ENCODE peak calls at places on chromosome 18, in five cellular contexts. E, B, D, Q and Z are unnamed samples.

GRCh38 chr18:26655614-26656400 is 107.5 kb upstream of the KCTD1 start:
- DNase-seq in B (peak; percentile 39), D (peak; percentile 85), E (peak; percentile 68), Q (peak; percentile 76), Z (peak; percentile 64)

GRCh38 chr18:8337216-8337615 is 272.0 kb upstream of the RAB12 start:
- DNase-seq in B (no peak), E (no peak), Q (no peak), D (no peak), Z (no peak)

GRCh38 chr18:74836296-74837139 is 238.8 kb downstream of the ZNF407 start:
- DNase-seq in B (no peak), D (peak; percentile 55), Q (peak; percentile 20), E (peak; percentile 48), Z (no peak)

GRCh38 chr18:33733376-33733775 is 155.4 kb downstream of the ASXL3 start:
- DNase-seq in D (no peak), E (no peak), Q (no peak), B (no peak), Z (no peak)

GRCh38 chr18:31612124-31612523 is 20.4 kb downstream of the TTR start:
- DNase-seq in Q (no peak), B (no peak), E (no peak), D (peak; percentile 29), Z (no peak)

GRCh38 chr18:77087391-77088141 is 45.0 kb downstream of the MBP start:
- DNase-seq in E (peak; percentile 58), Q (peak; percentile 73), D (peak; percentile 68), B (no peak), Z (no peak)

GRCh38 chr18:13366131-13366530 is 147.6 kb downstream of the LDLRAD4 start:
- DNase-seq in E (no peak), Q (peak; percentile 32), D (no peak), B (no peak), Z (no peak)

GRCh38 chr18:55100817-55101457 is 141.7 kb upstream of the CCDC68 start:
- DNase-seq in D (no peak), E (no peak), Q (no peak), B (no peak), Z (no peak)

GRCh38 chr18:58978916-58979315 is 114.2 kb downstream of the ZNF532 start:
- DNase-seq in E (no peak), B (no peak), Q (no peak), D (no peak), Z (no peak)

GRCh38 chr18:12652861-12653401 is 5.0 kb downstream of the SPIRE1 start:
- DNase-seq in D (no peak), B (no peak), Q (peak; percentile 24), E (no peak), Z (no peak)

GRCh38 chr18:3458952-3459853 is 9.2 kb downstream of the TGIF1 start:
- DNase-seq in B (no peak), E (no peak), Q (no peak), D (no peak), Z (no peak)

GRCh38 chr18:3455938-3456685 is 6.1 kb downstream of the TGIF1 start:
- DNase-seq in Q (no peak), E (no peak), D (no peak), B (no peak), Z (no peak)

GRCh38 chr18:3458378-3458777 is 8.4 kb downstream of the TGIF1 start:
- DNase-seq in B (no peak), D (no peak), Q (no peak), E (no peak), Z (no peak)

GRCh38 chr18:3456686-3457069 is 6.7 kb downstream of the TGIF1 start:
- DNase-seq in D (no peak), Q (no peak), E (no peak), B (no peak), Z (no peak)

GRCh38 chr18:3457261-3457724 is 7.3 kb downstream of the TGIF1 start:
- DNase-seq in D (no peak), E (no peak), Q (no peak), B (no peak), Z (no peak)
- H3K4me3 ChIP-seq in D (no peak overlapping the region), E (no peak overlapping the region), Q (no peak overlapping the region), B (no peak overlapping the region), Z (no peak overlapping the region)

GRCh38 chr18:28088477-28088876 is 88.5 kb downstream of the CDH2 start:
- DNase-seq in B (no peak), D (peak; percentile 72), Q (peak; percentile 54), E (no peak), Z (no peak)
- H3K4me1 ChIP-seq in B (no peaks in the 10 kb centered on the region), D (peaks cover 69% of the 10 kb centered on the region), Q (peaks cover 94% of the 10 kb centered on the region), E (no peaks in the 10 kb centered on the region), Z (peaks cover 58% of the 10 kb centered on the region)

GRCh38 chr18:51053822-51054221 is 23.8 kb downstream of the SMAD4 start:
- DNase-seq in E (no peak), B (no peak), D (no peak), Q (no peak), Z (no peak)

GRCh38 chr18:51051105-51051712 is 21.2 kb downstream of the SMAD4 start:
- DNase-seq in B (no peak), Q (peak; percentile 81), D (peak; percentile 66), E (no peak), Z (peak; percentile 75)

GRCh38 chr18:51044928-51045587 is 15.0 kb downstream of the SMAD4 start:
- DNase-seq in B (no peak), Q (peak; percentile 50), E (no peak), D (no peak), Z (no peak)

GRCh38 chr18:51049137-51049536 is 19.1 kb downstream of the SMAD4 start:
- DNase-seq in B (no peak), E (no peak), D (no peak), Q (no peak), Z (peak; percentile 94)

GRCh38 chr18:51048190-51048589 is 18.2 kb downstream of the SMAD4 start:
- DNase-seq in D (no peak), Q (no peak), E (no peak), B (no peak), Z (no peak)
- H3K36me3 ChIP-seq in D (peaks cover 19% of the 10 kb centered on the region), Q (peaks cover 22% of the 10 kb centered on the region), E (peaks cover 11% of the 10 kb centered on the region), B (peaks cover 21% of the 10 kb centered on the region), Z (peaks cover 5% of the 10 kb centered on the region)

DNA sequence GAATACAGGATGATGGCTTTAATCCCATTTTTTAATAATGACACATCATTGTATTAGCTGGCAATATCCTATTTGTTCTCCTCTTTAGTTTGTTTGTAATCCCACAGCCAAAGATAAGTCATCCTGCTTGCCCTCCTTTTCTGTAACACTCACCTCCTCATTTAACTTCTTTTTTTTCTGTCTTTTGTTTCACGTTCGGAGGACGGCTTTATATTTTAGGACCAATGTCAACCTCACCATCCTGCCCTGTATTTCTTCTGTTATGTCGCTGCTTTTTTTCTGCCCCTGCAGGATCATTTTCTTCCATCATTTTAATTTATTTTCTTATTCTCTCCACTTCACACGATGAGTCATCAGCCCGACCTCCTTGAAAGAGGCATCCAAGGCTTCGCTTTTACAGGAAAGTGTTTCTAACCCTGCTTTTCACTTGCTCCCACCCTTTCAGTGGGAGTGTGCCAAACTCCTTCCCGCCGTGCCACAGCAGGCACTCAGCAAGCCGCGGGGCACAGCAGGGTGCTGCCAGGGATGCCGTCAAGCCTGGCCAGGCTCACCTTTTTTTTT is 11.4 kb downstream of the RAB31 start:
- DNase-seq in D (no peak), E (no peak), B (no peak), Q (no peak), Z (no peak)
- H3K4me3 ChIP-seq in D (no peak overlapping the region), E (no peak overlapping the region), B (peak overlapping the region; percentile 5), Q (no peak overlapping the region), Z (no peak overlapping the region)

GRCh38 chr18:79186649-79187048 is 117.5 kb downstream of the ATP9B start:
- DNase-seq in B (no peak), Q (no peak), D (no peak), E (no peak), Z (no peak)

GRCh38 chr18:79178044-79178632 is 108.9 kb downstream of the ATP9B start:
- DNase-seq in B (no peak), Q (no peak), D (no peak), E (peak; percentile 31), Z (no peak)

DNA sequence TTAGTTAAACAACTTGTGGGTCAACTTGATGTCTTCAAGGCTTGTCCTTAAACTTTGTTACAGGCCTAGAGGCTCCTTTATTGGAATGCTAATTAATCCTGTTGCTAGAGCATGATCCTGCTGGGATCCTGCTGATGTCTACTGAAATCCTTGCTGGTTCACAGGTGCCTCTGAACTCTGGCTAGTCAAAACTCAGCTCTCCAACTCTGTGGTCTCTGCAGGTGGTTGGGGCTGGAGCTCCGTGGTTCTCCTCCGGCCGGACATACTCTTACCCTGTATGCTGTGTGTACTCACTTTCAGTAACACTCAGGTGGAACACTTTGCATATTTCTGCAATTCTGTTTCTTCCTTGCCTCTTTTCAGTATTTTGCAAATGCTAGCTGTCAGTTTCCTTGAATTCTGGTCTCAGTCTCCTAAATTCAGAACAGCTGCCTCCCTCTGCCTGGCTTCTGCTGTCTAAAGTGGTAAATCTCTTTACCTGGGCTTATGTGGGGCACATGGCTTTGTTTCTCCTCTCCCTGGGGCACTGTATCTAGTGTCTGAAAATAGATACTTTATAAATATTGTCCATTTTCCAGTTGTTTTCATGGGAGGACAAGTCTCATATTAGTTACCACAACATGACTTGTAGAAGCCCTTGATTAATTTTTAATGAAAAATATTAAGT is 113.0 kb downstream of the ATP9B start:
- DNase-seq in E (no peak), Q (peak; percentile 35), D (no peak), B (no peak), Z (no peak)
- H3K4me1 ChIP-seq in E (no peaks in the 10 kb centered on the region), Q (peaks cover 11% of the 10 kb centered on the region), D (no peaks in the 10 kb centered on the region), B (no peaks in the 10 kb centered on the region), Z (no peaks in the 10 kb centered on the region)

GRCh38 chr18:23548719-23549118 is 37.6 kb downstream of the NPC1 start:
- DNase-seq in B (no peak), Q (no peak), E (no peak), D (no peak), Z (no peak)

GRCh38 chr18:23545247-23545789 is 41.0 kb downstream of the NPC1 start:
- DNase-seq in D (no peak), B (no peak), Q (no peak), E (no peak), Z (no peak)

GRCh38 chr18:23550898-23551297 is 35.4 kb downstream of the NPC1 start:
- DNase-seq in B (no peak), Q (no peak), E (no peak), D (no peak), Z (no peak)

GRCh38 chr18:23547806-23548205 is 38.5 kb downstream of the NPC1 start:
- DNase-seq in E (no peak), Q (no peak), D (no peak), B (no peak), Z (no peak)

DNA sequence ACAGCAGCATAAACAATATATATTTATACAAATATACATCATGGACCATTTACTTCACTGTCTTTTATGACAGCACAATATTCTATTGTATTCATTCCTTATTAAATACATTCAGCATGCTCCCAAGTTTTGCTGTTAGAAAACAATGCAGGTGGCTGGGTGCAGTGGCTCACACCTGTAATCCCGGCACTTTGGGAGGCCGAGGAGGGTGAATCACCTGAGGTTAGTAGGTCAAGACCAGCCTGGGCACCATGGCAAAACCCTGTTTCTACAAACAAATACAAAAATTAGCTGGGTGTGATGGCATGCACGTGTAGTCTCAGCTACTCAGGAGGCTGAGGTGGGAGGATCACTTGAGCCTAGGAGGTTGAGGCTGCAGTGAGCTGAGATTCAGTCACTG is 39.0 kb downstream of the NPC1 start:
- DNase-seq in D (no peak), E (no peak), B (no peak), Q (no peak), Z (no peak)
- H3K36me3 ChIP-seq in D (peaks cover 7% of the 10 kb centered on the region), E (peaks cover 15% of the 10 kb centered on the region), B (peaks cover 86% of the 10 kb centered on the region), Q (no peaks in the 10 kb centered on the region), Z (peaks cover 38% of the 10 kb centered on the region)

GRCh38 chr18:35616074-35616473 is 34.5 kb downstream of the GALNT1 start:
- DNase-seq in B (no peak), D (no peak), E (no peak), Q (no peak), Z (no peak)
- H3K4me3 ChIP-seq in B (no peak overlapping the region), D (no peak overlapping the region), E (no peak overlapping the region), Q (no peak overlapping the region), Z (no peak overlapping the region)